ENCODE peak calls at places on chromosomes 5 and 9, in ten cellular contexts. N, O, L, R, U, F, D, J, Y and A are unnamed samples.

GRCh38 chr5:138712791-138713190 is 40.4 kb upstream of the CTNNA1 start:
- DNase-seq in U (no peak), R (no peak), O (no peak), F (no peak), Y (no peak), N (no peak), D (no peak), J (no peak), L (no peak), A (no peak)

GRCh38 chr5:88396635-88397285 is 128.1 kb upstream of the TMEM161B start:
- DNase-seq in D (no peak), O (no peak), R (no peak), F (no peak), N (no peak), J (no peak), Y (peak; percentile 59), U (no peak), L (no peak), A (no peak)

GRCh38 chr9:2181794-2182193 is 166.6 kb downstream of the SMARCA2 start:
- DNase-seq in D (no peak), U (no peak), O (no peak), F (peak; percentile 40), Y (peak; percentile 9), L (peak; percentile 18), N (no peak), R (peak; percentile 23), J (no peak), A (no peak)

GRCh38 chr9:972512-973294 is 3.8 kb upstream of the DMRT3 start:
- DNase-seq in J (no peak), R (no peak), O (no peak), N (no peak), F (no peak), D (no peak), U (no peak), L (no peak), Y (no peak), A (no peak)

GRCh38 chr5:146732966-146733365 is 145.6 kb downstream of the PPP2R2B start:
- DNase-seq in O (no peak), N (no peak), F (no peak), L (no peak), J (no peak), U (no peak), Y (peak; percentile 10), D (no peak), R (no peak), A (peak; percentile 71)

GRCh38 chr9:107688728-107689127 is 199.2 kb upstream of the KLF4 start:
- DNase-seq in J (no peak), R (no peak), F (no peak), D (no peak), O (no peak), N (no peak), L (no peak), U (no peak), Y (no peak), A (no peak)

GRCh38 chr9:14487547-14488185 is 173.7 kb upstream of the NFIB start:
- DNase-seq in Y (no peak), L (no peak), D (no peak), O (no peak), N (no peak), J (no peak), R (no peak), F (no peak), U (no peak), A (no peak)

GRCh38 chr9:128497824-128498610 is 6.5 kb upstream of the GLE1 start:
- DNase-seq in F (no peak), Y (no peak), L (no peak), U (no peak), N (no peak), O (no peak), J (no peak), R (no peak), D (no peak), A (no peak)

GRCh38 chr5:53109436-53110127 is at the start of gene MOCS2:
- DNase-seq in L (peak; percentile 91), R (peak; percentile 93), N (peak; percentile 62), U (peak; percentile 92), F (peak; percentile 92), D (peak; percentile 47), O (peak; percentile 89), J (peak; percentile 74), Y (peak; percentile 87), A (peak; percentile 65)